ENCODE peak calls at places on chromosomes 12 and 14, in five cellular contexts. W is cardiac muscle cell, A is GM23248, L is fibroblast of the aortic adventitia, T is AG08396. G is an unnamed sample.

GRCh38 chr12:65941388-65941787 is 117.1 kb downstream of the HMGA2 start:
- DNase-seq in W (no peak), A (peak), L (peak), T (peak), G (no peak)

GRCh38 chr14:75540479-75540851 is 18.2 kb downstream of the BATF start:
- DNase-seq in W (no peak), A (no peak), L (no peak), T (no peak), G (no peak)

GRCh38 chr12:24960222-24960855 is 11.4 kb upstream of the BCAT1 start:
- DNase-seq in W (peak), A (peak), L (peak), T (peak), G (peak)

GRCh38 chr14:24808412-24808811 is 174.4 kb upstream of the GZMB start:
- DNase-seq in W (no peak), A (no peak), L (no peak), T (no peak), G (no peak)

GRCh38 chr12:25423355-25423754 is 129.7 kb downstream of the LMNTD1 start:
- DNase-seq in W (no peak), A (no peak), L (peak), T (no peak), G (peak)

GRCh38 chr14:106417224-106418049 is 891.1 kb downstream of the TMEM121 start:
- DNase-seq in W (no peak), A (peak), L (no peak), T (no peak), G (no peak)

GRCh38 chr14:79580908-79581307 is 630.4 kb downstream of the DIO2 start:
- DNase-seq in W (peak), A (no peak), L (no peak), T (no peak), G (no peak)

GRCh38 chr12:4243098-4243795 is 30.3 kb upstream of the CCND2 start:
- DNase-seq in W (no peak), A (no peak), L (no peak), T (no peak), G (no peak)

GRCh38 chr14:30227871-30228270 is 300.2 kb upstream of the PRKD1 start:
- DNase-seq in W (no peak), A (peak), L (peak), T (peak), G (no peak)

G was measured in osteoblast.